ENCODE peak calls at places on chromosome 2, in six cellular contexts. D is iPS DF 6.9; B is PC-9; W is stimulated activated CD4-positive, alpha-beta T cell treated with anti-CD3 and anti-CD28 coated beads, TNF-alpha, amount 100 ng/mL, for 4 hours; O is CD8-positive, alpha-beta T cell; X is RPMI7951. G is an unnamed sample.

GRCh38 chr2:152098798-152099654 is at the start of gene CACNB4:
- DNase-seq in D (no peak), B (no peak), W (no peak), O (no peak), X (peak), G (no peak)

GRCh38 chr2:109260886-109261700 is 132.1 kb downstream of the SH3RF3 start:
- DNase-seq in D (no peak), B (no peak), W (no peak), O (no peak), X (peak), G (no peak)

GRCh38 chr2:141133883-141134282 is 996.9 kb downstream of the LRP1B start:
- DNase-seq in D (no peak), B (no peak), W (no peak), O (no peak), X (no peak), G (no peak)

GRCh38 chr2:46062637-46063412 is 234.4 kb upstream of the EPAS1 start:
- DNase-seq in D (peak), B (peak), W (peak), O (peak), X (peak), G (peak)

GRCh38 chr2:68203587-68203986 is 45.9 kb downstream of the PNO1 start:
- DNase-seq in D (no peak), B (no peak), W (no peak), O (no peak), X (no peak), G (no peak)

GRCh38 chr2:221570321-221571107 is 1.6 kb downstream of the EPHA4 start:
- DNase-seq in D (no peak), B (no peak), W (no peak), O (no peak), X (no peak), G (no peak)

GRCh38 chr2:56681659-56682396 is 498.0 kb downstream of the CCDC85A start:
- DNase-seq in D (no peak), B (no peak), W (no peak), O (no peak), X (peak), G (no peak)

GRCh38 chr2:20188851-20189250 is 36.1 kb downstream of the SDC1 start:
- DNase-seq in D (no peak), B (no peak), W (no peak), O (no peak), X (no peak), G (no peak)

GRCh38 chr2:70947556-70948184 is 12.0 kb downstream of the ATP6V1B1 start:
- DNase-seq in D (no peak), B (no peak), W (no peak), O (no peak), X (peak), G (no peak)

G was measured in CD8-positive, alpha-beta memory T cell.